ENCODE peak calls at places on chromosome 14, in six cellular contexts. N is A549; D is activated CD8-positive, alpha-beta memory T cell treated with anti-CD3 and anti-CD28 coated beads, Interleukin-2, amount 50 U/mL, for 4 hours; T is EL; W is AG08395; R is CD4-positive, alpha-beta T cell. A is an unnamed sample.

GRCh38 chr14:104794641-104795467 is 694 bp downstream of the AKT1 start:
- DNase-seq in R (no peak), W (peak), D (no peak), N (no peak), T (peak), A (no peak)

GRCh38 chr14:75340921-75341320 is 62.3 kb downstream of the FOS start:
- DNase-seq in T (no peak), D (no peak), N (no peak), R (no peak), W (no peak), A (no peak)

GRCh38 chr14:106841701-106842100 is 1315.3 kb downstream of the TMEM121 start:
- DNase-seq in T (no peak), N (no peak), R (no peak), W (no peak), D (no peak), A (no peak)

GRCh38 chr14:93115920-93116675 is at the start of gene ITPK1:
- DNase-seq in T (peak), D (peak), W (peak), N (peak), R (peak), A (peak)

GRCh38 chr14:88831285-88831684 is 6.8 kb downstream of the TTC8 start:
- DNase-seq in T (peak), R (no peak), N (no peak), W (peak), D (no peak), A (no peak)

GRCh38 chr14:98234208-98234607 is 1037.8 kb downstream of the BCL11B start:
- DNase-seq in T (no peak), R (no peak), D (no peak), W (no peak), N (no peak), A (no peak)

GRCh38 chr14:84025258-84026012 is 1504.5 kb upstream of the FLRT2 start:
- DNase-seq in T (no peak), N (no peak), D (no peak), W (no peak), R (no peak), A (no peak)

GRCh38 chr14:99681832-99682148 is 2.3 kb upstream of the CYP46A1 start:
- DNase-seq in T (no peak), R (no peak), W (no peak), N (no peak), D (no peak), A (no peak)

GRCh38 chr14:102848830-102849521 is 71.7 kb downstream of the TRAF3 start:
- DNase-seq in R (no peak), D (no peak), N (no peak), W (peak), T (peak), A (no peak)

A was measured in neuronal stem cell.